ENCODE peak calls at places on chromosome 2, in seven cellular contexts. Z is SIG-M5, W is NCI-H1436, G is NAMALWA, A is H4, J is Right ventricle myocardium superior, C is neuronal stem cell. Q is an unnamed sample.

GRCh38 chr2:230809677-230810251 is 55.0 kb upstream of the ITM2C start:
- DNase-seq in C (no peak), J (no peak), A (no peak), W (no peak), Z (no peak), G (no peak), Q (no peak)

GRCh38 chr2:33214436-33214835 is 262.0 kb upstream of the RASGRP3 start:
- DNase-seq in C (no peak), A (peak), Z (no peak), W (no peak), G (no peak), J (no peak), Q (no peak)

GRCh38 chr2:28296243-28296642 is 96.4 kb upstream of the FOSL2 start:
- DNase-seq in W (no peak), A (no peak), G (no peak), J (no peak), C (no peak), Z (no peak), Q (no peak)

GRCh38 chr2:236106761-236107160 is 61.4 kb downstream of the GBX2 start:
- DNase-seq in Z (no peak), W (no peak), C (no peak), G (no peak), A (no peak), J (no peak), Q (no peak)

GRCh38 chr2:207408086-207408794 is 121.5 kb upstream of the CREB1 start:
- DNase-seq in W (peak), Z (no peak), A (peak), J (no peak), G (peak), C (no peak), Q (no peak)

GRCh38 chr2:134411828-134412638 is 158.2 kb downstream of the MGAT5 start:
- DNase-seq in Z (peak), C (peak), A (peak), J (peak), G (peak), W (peak), Q (peak)

GRCh38 chr2:53095664-53096063 is 671.9 kb upstream of the CHAC2 start:
- DNase-seq in A (no peak), Z (no peak), G (no peak), J (no peak), C (no peak), W (no peak), Q (no peak)

GRCh38 chr2:33111002-33111446 is 164.3 kb downstream of the LTBP1 start:
- DNase-seq in G (no peak), C (no peak), Z (no peak), W (no peak), J (no peak), A (no peak), Q (no peak)

GRCh38 chr2:108392029-108392428 is 14.3 kb downstream of the SULT1C4 start:
- DNase-seq in C (no peak), W (no peak), A (no peak), Z (no peak), J (no peak), G (no peak), Q (no peak)